ENCODE peak calls at places on chromosomes 3 and 15, in eight cellular contexts. One of them, this sample, is unnamed.
A peak's percentile ranks its signal among the peaks of the same experiment; 100 is the strongest.

GRCh38 chr3:127802620-127803019 is 19.7 kb downstream of the MGLL start:
- DNase-seq in IMR-90: no peak
- DNase-seq in stomach: no peak
- DNase-seq in GM23338: no peak
- DNase-seq in cardiac muscle cell: no peak
- DNase-seq in sigmoid colon: no peak
- DNase-seq in body of pancreas: no peak
- DNase-seq in right cardiac atrium: no peak
- DNase-seq in this sample: no peak

GRCh38 chr15:70466895-70467529 is 296.3 kb downstream of the UACA start:
- DNase-seq in sigmoid colon: peak; percentile 75
- DNase-seq in body of pancreas: peak; percentile 67
- DNase-seq in cardiac muscle cell: peak; percentile 76
- DNase-seq in stomach: peak; percentile 69
- DNase-seq in right cardiac atrium: no peak
- DNase-seq in GM23338: peak; percentile 70
- DNase-seq in IMR-90: peak; percentile 54
- DNase-seq in this sample: peak; percentile 69

GRCh38 chr3:197718904-197719303 is 17.8 kb downstream of the RUBCN start:
- DNase-seq in right cardiac atrium: no peak
- DNase-seq in body of pancreas: no peak
- DNase-seq in IMR-90: peak; percentile 96
- DNase-seq in sigmoid colon: no peak
- DNase-seq in stomach: no peak
- DNase-seq in cardiac muscle cell: peak; percentile 24
- DNase-seq in GM23338: no peak
- DNase-seq in this sample: no peak

GRCh38 chr3:122942937-122943827 is 84.4 kb downstream of the SEMA5B start:
- DNase-seq in body of pancreas: peak; percentile 90
- DNase-seq in stomach: peak; percentile 82
- DNase-seq in cardiac muscle cell: peak; percentile 63
- DNase-seq in GM23338: peak; percentile 90
- DNase-seq in right cardiac atrium: peak; percentile 89
- DNase-seq in IMR-90: peak; percentile 40
- DNase-seq in sigmoid colon: no peak
- DNase-seq in this sample: peak; percentile 79

GRCh38 chr3:183489455-183490210 is 61.2 kb upstream of the MCF2L2 start:
- DNase-seq in IMR-90: peak; percentile 43
- DNase-seq in sigmoid colon: no peak
- DNase-seq in cardiac muscle cell: peak; percentile 23
- DNase-seq in GM23338: no peak
- DNase-seq in stomach: no peak
- DNase-seq in body of pancreas: no peak
- DNase-seq in right cardiac atrium: no peak
- DNase-seq in this sample: no peak

GRCh38 chr3:151925876-151926275 is 52.4 kb downstream of the SUCNR1 start:
- DNase-seq in GM23338: no peak
- DNase-seq in right cardiac atrium: no peak
- DNase-seq in cardiac muscle cell: peak; percentile 63
- DNase-seq in stomach: no peak
- DNase-seq in IMR-90: peak; percentile 83
- DNase-seq in sigmoid colon: no peak
- DNase-seq in body of pancreas: no peak
- DNase-seq in this sample: no peak

GRCh38 chr3:171821778-171822358 is 11.6 kb upstream of the PLD1 start:
- DNase-seq in IMR-90: no peak
- DNase-seq in stomach: no peak
- DNase-seq in right cardiac atrium: no peak
- DNase-seq in sigmoid colon: no peak
- DNase-seq in cardiac muscle cell: no peak
- DNase-seq in body of pancreas: no peak
- DNase-seq in GM23338: no peak
- DNase-seq in this sample: no peak

GRCh38 chr3:111072016-111072891 is 638 bp downstream of the NECTIN3 start:
- DNase-seq in IMR-90: peak; percentile 25
- DNase-seq in right cardiac atrium: peak; percentile 80
- DNase-seq in GM23338: peak; percentile 77
- DNase-seq in stomach: peak; percentile 48
- DNase-seq in cardiac muscle cell: peak; percentile 50
- DNase-seq in body of pancreas: peak; percentile 53
- DNase-seq in sigmoid colon: peak; percentile 69
- DNase-seq in this sample: peak; percentile 66

GRCh38 chr15:101613130-101614000 is 38.8 kb downstream of the TM2D3 start:
- DNase-seq in cardiac muscle cell: peak; percentile 61
- DNase-seq in stomach: peak; percentile 81
- DNase-seq in right cardiac atrium: peak; percentile 93
- DNase-seq in GM23338: no peak
- DNase-seq in sigmoid colon: peak; percentile 85
- DNase-seq in IMR-90: peak; percentile 31
- DNase-seq in body of pancreas: peak; percentile 72
- DNase-seq in this sample: peak; percentile 89

GRCh38 chr3:104536715-104537114 is 830.0 kb upstream of the ALCAM start:
- DNase-seq in body of pancreas: no peak
- DNase-seq in IMR-90: no peak
- DNase-seq in right cardiac atrium: no peak
- DNase-seq in sigmoid colon: no peak
- DNase-seq in stomach: no peak
- DNase-seq in GM23338: no peak
- DNase-seq in cardiac muscle cell: no peak
- DNase-seq in this sample: no peak

GRCh38 chr15:74525946-74526345 is 15.1 kb upstream of the ARID3B start:
- DNase-seq in cardiac muscle cell: no peak
- DNase-seq in right cardiac atrium: no peak
- DNase-seq in GM23338: no peak
- DNase-seq in body of pancreas: no peak
- DNase-seq in IMR-90: peak; percentile 90
- DNase-seq in sigmoid colon: no peak
- DNase-seq in stomach: no peak
- DNase-seq in this sample: no peak

GRCh38 chr15:60390931-60391501 is 6.8 kb downstream of the ANXA2 start:
- DNase-seq in sigmoid colon: peak; percentile 82
- DNase-seq in GM23338: peak; percentile 61
- DNase-seq in right cardiac atrium: peak; percentile 55
- DNase-seq in body of pancreas: peak; percentile 15
- DNase-seq in IMR-90: peak; percentile 83
- DNase-seq in cardiac muscle cell: peak; percentile 91
- DNase-seq in stomach: peak; percentile 42
- DNase-seq in this sample: peak; percentile 85

GRCh38 chr3:13013151-13013561 is 60.1 kb downstream of the IQSEC1 start:
- DNase-seq in GM23338: no peak
- DNase-seq in sigmoid colon: peak; percentile 56
- DNase-seq in body of pancreas: no peak
- DNase-seq in right cardiac atrium: peak; percentile 58
- DNase-seq in IMR-90: no peak
- DNase-seq in cardiac muscle cell: no peak
- DNase-seq in stomach: no peak
- DNase-seq in this sample: no peak

GRCh38 chr3:22938739-22939138 is 264.4 kb upstream of the UBE2E2 start:
- DNase-seq in sigmoid colon: no peak
- DNase-seq in IMR-90: no peak
- DNase-seq in stomach: no peak
- DNase-seq in body of pancreas: no peak
- DNase-seq in cardiac muscle cell: no peak
- DNase-seq in GM23338: no peak
- DNase-seq in right cardiac atrium: no peak
- DNase-seq in this sample: no peak

GRCh38 chr3:188294823-188295487 is 141.0 kb downstream of the LPP start:
- DNase-seq in sigmoid colon: no peak
- DNase-seq in cardiac muscle cell: peak; percentile 90
- DNase-seq in GM23338: no peak
- DNase-seq in IMR-90: peak; percentile 96
- DNase-seq in body of pancreas: peak; percentile 47
- DNase-seq in stomach: peak; percentile 34
- DNase-seq in right cardiac atrium: no peak
- DNase-seq in this sample: no peak
- H3K4me1 ChIP-seq in sigmoid colon: peaks cover 93% of the 10 kb centered on the region
- H3K4me1 ChIP-seq in cardiac muscle cell: peaks cover 12% of the 10 kb centered on the region
- H3K4me1 ChIP-seq in GM23338: peaks cover 18% of the 10 kb centered on the region
- H3K4me1 ChIP-seq in IMR-90: peaks cover 29% of the 10 kb centered on the region
- H3K4me1 ChIP-seq in body of pancreas: peaks cover 67% of the 10 kb centered on the region
- H3K4me1 ChIP-seq in stomach: peaks cover 54% of the 10 kb centered on the region
- H3K4me1 ChIP-seq in right cardiac atrium: peaks cover 10% of the 10 kb centered on the region
- H3K4me1 ChIP-seq in this sample: no peaks in the 10 kb centered on the region

DNA sequence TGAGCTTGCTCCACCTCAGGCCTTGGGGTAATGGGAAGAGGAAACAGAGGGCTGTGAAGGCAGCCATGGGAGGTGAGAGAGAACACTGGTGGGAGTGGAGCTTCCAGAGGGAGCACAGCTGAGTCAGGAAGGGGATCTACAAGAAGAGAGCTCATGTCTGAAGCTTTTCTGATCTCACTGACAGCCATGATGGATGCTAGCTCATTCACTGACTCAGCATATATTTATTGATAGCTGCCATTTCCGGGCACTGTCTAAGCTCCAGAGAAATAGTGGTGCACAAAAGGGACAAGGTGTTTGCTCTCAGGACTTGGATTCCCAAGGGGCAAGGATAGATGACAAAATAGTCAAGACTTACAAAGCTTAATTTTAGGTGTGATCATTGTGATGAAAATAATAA is 218.8 kb downstream of the CLSTN2 start:
- DNase-seq in stomach: no peak
- DNase-seq in right cardiac atrium: no peak
- DNase-seq in sigmoid colon: no peak
- DNase-seq in IMR-90: no peak
- DNase-seq in cardiac muscle cell: no peak
- DNase-seq in body of pancreas: no peak
- DNase-seq in GM23338: no peak
- DNase-seq in this sample: no peak
- H3K27ac ChIP-seq in stomach: no peak overlapping the region
- H3K27ac ChIP-seq in right cardiac atrium: no peak overlapping the region
- H3K27ac ChIP-seq in sigmoid colon: no peak overlapping the region
- H3K27ac ChIP-seq in IMR-90: no peak overlapping the region
- H3K27ac ChIP-seq in cardiac muscle cell: no peak overlapping the region
- H3K27ac ChIP-seq in body of pancreas: no peak overlapping the region
- H3K27ac ChIP-seq in GM23338: no peak overlapping the region
- H3K27ac ChIP-seq in this sample: no peak overlapping the region

GRCh38 chr3:180040966-180041365 is 4.2 kb upstream of the PEX5L start:
- DNase-seq in right cardiac atrium: no peak
- DNase-seq in IMR-90: no peak
- DNase-seq in body of pancreas: no peak
- DNase-seq in sigmoid colon: no peak
- DNase-seq in stomach: no peak
- DNase-seq in GM23338: no peak
- DNase-seq in cardiac muscle cell: no peak
- DNase-seq in this sample: no peak

GRCh38 chr3:180036678-180037455 is at the start of gene PEX5L:
- DNase-seq in stomach: peak; percentile 44
- DNase-seq in right cardiac atrium: peak; percentile 75
- DNase-seq in sigmoid colon: no peak
- DNase-seq in body of pancreas: peak; percentile 83
- DNase-seq in GM23338: peak; percentile 91
- DNase-seq in IMR-90: peak; percentile 15
- DNase-seq in cardiac muscle cell: peak; percentile 48
- DNase-seq in this sample: no peak

GRCh38 chr3:180036092-180036677 is 552 bp downstream of the PEX5L start:
- DNase-seq in cardiac muscle cell: no peak
- DNase-seq in GM23338: peak; percentile 63
- DNase-seq in body of pancreas: peak; percentile 20
- DNase-seq in sigmoid colon: no peak
- DNase-seq in IMR-90: no peak
- DNase-seq in stomach: no peak
- DNase-seq in right cardiac atrium: peak; percentile 15
- DNase-seq in this sample: no peak
- H3K27me3 ChIP-seq in cardiac muscle cell: peaks cover 63% of the 10 kb centered on the region
- H3K27me3 ChIP-seq in GM23338: peaks cover 13% of the 10 kb centered on the region
- H3K27me3 ChIP-seq in body of pancreas: no peaks in the 10 kb centered on the region
- H3K27me3 ChIP-seq in sigmoid colon: peaks cover 10% of the 10 kb centered on the region
- H3K27me3 ChIP-seq in IMR-90: no peaks in the 10 kb centered on the region
- H3K27me3 ChIP-seq in stomach: peaks cover 22% of the 10 kb centered on the region
- H3K27me3 ChIP-seq in right cardiac atrium: peaks cover 10% of the 10 kb centered on the region
- H3K27me3 ChIP-seq in this sample: no peaks in the 10 kb centered on the region

GRCh38 chr3:15636028-15636709 is 34.6 kb downstream of the BTD start:
- DNase-seq in cardiac muscle cell: peak; percentile 87
- DNase-seq in stomach: no peak
- DNase-seq in sigmoid colon: no peak
- DNase-seq in GM23338: no peak
- DNase-seq in body of pancreas: no peak
- DNase-seq in right cardiac atrium: peak; percentile 61
- DNase-seq in IMR-90: peak; percentile 96
- DNase-seq in this sample: peak; percentile 74
- H3K4me1 ChIP-seq in cardiac muscle cell: no peaks in the 10 kb centered on the region
- H3K4me1 ChIP-seq in stomach: peaks cover 23% of the 10 kb centered on the region
- H3K4me1 ChIP-seq in sigmoid colon: peaks cover 63% of the 10 kb centered on the region
- H3K4me1 ChIP-seq in GM23338: peaks cover 52% of the 10 kb centered on the region
- H3K4me1 ChIP-seq in body of pancreas: peaks cover 25% of the 10 kb centered on the region
- H3K4me1 ChIP-seq in right cardiac atrium: peaks cover 5% of the 10 kb centered on the region
- H3K4me1 ChIP-seq in IMR-90: peaks cover 37% of the 10 kb centered on the region
- H3K4me1 ChIP-seq in this sample: peaks cover 62% of the 10 kb centered on the region

GRCh38 chr3:37937156-37937555 is 53.4 kb upstream of the VILL start:
- DNase-seq in body of pancreas: no peak
- DNase-seq in sigmoid colon: no peak
- DNase-seq in GM23338: no peak
- DNase-seq in right cardiac atrium: no peak
- DNase-seq in IMR-90: no peak
- DNase-seq in stomach: no peak
- DNase-seq in cardiac muscle cell: no peak
- DNase-seq in this sample: no peak
- H3K27ac ChIP-seq in body of pancreas: peak overlapping the region; percentile 73
- H3K27ac ChIP-seq in sigmoid colon: no peak overlapping the region
- H3K27ac ChIP-seq in GM23338: no peak overlapping the region
- H3K27ac ChIP-seq in right cardiac atrium: no peak overlapping the region
- H3K27ac ChIP-seq in IMR-90: peak overlapping the region; percentile 57
- H3K27ac ChIP-seq in stomach: no peak overlapping the region
- H3K27ac ChIP-seq in cardiac muscle cell: no peak overlapping the region
- H3K27ac ChIP-seq in this sample: peak overlapping the region; percentile 95

DNA sequence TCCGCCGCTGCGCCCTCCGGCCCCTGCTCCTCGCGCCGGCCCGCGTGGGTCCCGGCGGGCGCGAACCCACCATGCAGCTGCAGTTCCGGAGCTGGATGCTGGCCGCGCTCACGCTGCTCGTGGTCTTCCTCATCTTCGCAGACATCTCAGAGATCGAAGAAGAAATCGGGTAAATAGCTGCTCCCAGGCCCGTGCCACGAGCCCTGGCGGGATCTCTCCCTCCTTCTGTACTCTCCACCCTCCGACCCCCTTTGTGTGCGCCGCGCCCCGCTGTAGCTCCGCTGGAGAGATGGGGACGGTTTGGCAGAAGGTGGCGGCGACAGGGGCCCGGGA is 279 bp downstream of the ST8SIA2 start:
- DNase-seq in GM23338: peak; percentile 64
- DNase-seq in stomach: no peak
- DNase-seq in body of pancreas: no peak
- DNase-seq in right cardiac atrium: no peak
- DNase-seq in cardiac muscle cell: peak; percentile 2
- DNase-seq in IMR-90: no peak
- DNase-seq in sigmoid colon: no peak
- DNase-seq in this sample: no peak
- H3K27me3 ChIP-seq in GM23338: peaks cover 57% of the 10 kb centered on the region
- H3K27me3 ChIP-seq in stomach: peaks cover 55% of the 10 kb centered on the region
- H3K27me3 ChIP-seq in body of pancreas: peaks cover 9% of the 10 kb centered on the region
- H3K27me3 ChIP-seq in right cardiac atrium: no peaks in the 10 kb centered on the region
- H3K27me3 ChIP-seq in cardiac muscle cell: peaks cover 28% of the 10 kb centered on the region
- H3K27me3 ChIP-seq in IMR-90: peaks cover 25% of the 10 kb centered on the region
- H3K27me3 ChIP-seq in sigmoid colon: peaks cover 25% of the 10 kb centered on the region
- H3K27me3 ChIP-seq in this sample: peaks cover 48% of the 10 kb centered on the region

GRCh38 chr3:146156801-146157310 is 4.1 kb downstream of the PLOD2 start:
- DNase-seq in right cardiac atrium: no peak
- DNase-seq in sigmoid colon: no peak
- DNase-seq in IMR-90: no peak
- DNase-seq in cardiac muscle cell: no peak
- DNase-seq in stomach: peak; percentile 59
- DNase-seq in body of pancreas: peak; percentile 24
- DNase-seq in GM23338: no peak
- DNase-seq in this sample: no peak
- H3K4me1 ChIP-seq in right cardiac atrium: peaks cover 2% of the 10 kb centered on the region
- H3K4me1 ChIP-seq in sigmoid colon: peaks cover 65% of the 10 kb centered on the region
- H3K4me1 ChIP-seq in IMR-90: peaks cover 12% of the 10 kb centered on the region
- H3K4me1 ChIP-seq in cardiac muscle cell: peaks cover 65% of the 10 kb centered on the region
- H3K4me1 ChIP-seq in stomach: peaks cover 22% of the 10 kb centered on the region
- H3K4me1 ChIP-seq in body of pancreas: peaks cover 73% of the 10 kb centered on the region
- H3K4me1 ChIP-seq in GM23338: peaks cover 33% of the 10 kb centered on the region
- H3K4me1 ChIP-seq in this sample: peaks cover 6% of the 10 kb centered on the region

GRCh38 chr3:11718582-11719405 is 75.1 kb upstream of the VGLL4 start:
- DNase-seq in body of pancreas: peak; percentile 70
- DNase-seq in stomach: peak; percentile 69
- DNase-seq in right cardiac atrium: peak; percentile 81
- DNase-seq in GM23338: peak; percentile 29
- DNase-seq in IMR-90: peak; percentile 57
- DNase-seq in cardiac muscle cell: peak; percentile 64
- DNase-seq in sigmoid colon: peak; percentile 77
- DNase-seq in this sample: peak; percentile 39
- H3K27ac ChIP-seq in body of pancreas: peak overlapping the region; percentile 99
- H3K27ac ChIP-seq in stomach: peak overlapping the region; percentile 98
- H3K27ac ChIP-seq in right cardiac atrium: peak overlapping the region; percentile 89
- H3K27ac ChIP-seq in GM23338: peak overlapping the region; percentile 58
- H3K27ac ChIP-seq in IMR-90: peak overlapping the region; percentile 83
- H3K27ac ChIP-seq in cardiac muscle cell: peak overlapping the region; percentile 62
- H3K27ac ChIP-seq in sigmoid colon: peak overlapping the region; percentile 94
- H3K27ac ChIP-seq in this sample: peak overlapping the region; percentile 7

This sample was measured in SJCRH30.